ENCODE peak calls at places on chromosomes 7 and 10, in eight cellular contexts. A is heart left ventricle, B is GM12892, D is breast epithelium, X is transverse colon, K is esophagus muscularis mucosa, E is GM12891, U is lower leg skin. F is an unnamed sample.
A peak's percentile ranks its signal among the peaks of the same experiment; 100 is the strongest.

GRCh38 chr7:11345621-11346020 is 371.9 kb downstream of the PHF14 start:
- DNase-seq in E (no peak), B (no peak), A (no peak), U (no peak), K (no peak), X (no peak), D (no peak), F (no peak)

GRCh38 chr7:129401968-129402860 is 32.0 kb upstream of the STRIP2 start:
- DNase-seq in D (no peak), X (no peak), K (no peak), U (no peak), B (no peak), E (no peak), A (no peak), F (no peak)

GRCh38 chr7:93757421-93757820 is 133.1 kb downstream of the TFPI2 start:
- DNase-seq in K (no peak), A (no peak), D (no peak), E (no peak), U (no peak), X (no peak), B (no peak), F (no peak)

GRCh38 chr10:73493781-73494180 is 2.0 kb downstream of the PPP3CB start:
- DNase-seq in K (no peak), U (no peak), E (no peak), B (no peak), X (no peak), D (no peak), A (no peak), F (no peak)

GRCh38 chr7:40546616-40547501 is 412.1 kb downstream of the SUGCT start:
- DNase-seq in D (no peak), U (no peak), K (no peak), B (no peak), X (no peak), E (no peak), A (no peak), F (no peak)

GRCh38 chr7:37818023-37818422 is 30.4 kb upstream of the NME8 start:
- DNase-seq in E (no peak), B (no peak), A (no peak), X (no peak), U (no peak), K (no peak), D (no peak), F (no peak)

GRCh38 chr10:112842832-112843360 is 107.2 kb upstream of the TCF7L2 start:
- DNase-seq in U (no peak), E (peak; percentile 31), A (no peak), B (no peak), K (no peak), D (no peak), X (no peak), F (no peak)

GRCh38 chr10:75530337-75530736 is 98.9 kb downstream of the LRMDA start:
- DNase-seq in X (no peak), U (no peak), K (no peak), D (no peak), B (no peak), A (no peak), E (no peak), F (no peak)

GRCh38 chr10:47290338-47290737 is 9.7 kb upstream of the GDF10 start:
- DNase-seq in E (no peak), A (no peak), D (no peak), U (no peak), B (no peak), K (no peak), X (no peak), F (no peak)

GRCh38 chr10:75851946-75852345 is 420.5 kb downstream of the LRMDA start:
- DNase-seq in U (no peak), X (no peak), D (no peak), K (peak; percentile 53), E (no peak), A (no peak), B (no peak), F (no peak)

GRCh38 chr10:75021851-75022250 is 89.6 kb upstream of the SAMD8 start:
- DNase-seq in U (no peak), K (no peak), B (no peak), E (no peak), X (peak; percentile 30), A (no peak), D (no peak), F (no peak)

GRCh38 chr10:49750546-49750945 is 11.6 kb downstream of the OGDHL start:
- DNase-seq in D (no peak), K (peak; percentile 87), U (no peak), X (no peak), A (no peak), E (no peak), B (peak; percentile 10), F (peak; percentile 56)

GRCh38 chr7:22563115-22563514 is 63.1 kb upstream of the STEAP1B start:
- DNase-seq in D (no peak), U (no peak), A (peak; percentile 38), E (no peak), X (no peak), B (no peak), K (peak; percentile 87), F (no peak)

GRCh38 chr10:97318772-97319651 is at the start of gene FRAT1:
- DNase-seq in A (peak; percentile 92), D (peak; percentile 90), U (peak; percentile 88), E (peak; percentile 68), K (peak; percentile 98), X (peak; percentile 93), B (peak; percentile 58), F (peak; percentile 97)
- TF ChIP-seq POLR2A in A (peak; percentile 84), D (peak; percentile 32), U (peak; percentile 64), E (no peak), K (peak; percentile 86), X (peak; percentile 82), B (no peak), F (peak; percentile 79)

GRCh38 chr10:42953684-42954674 is 122.9 kb upstream of the RET start:
- DNase-seq in K (peak; percentile 83), A (no peak), U (peak; percentile 11), B (no peak), D (no peak), X (no peak), E (no peak), F (peak; percentile 65)

GRCh38 chr10:42952931-42953683 is 123.8 kb upstream of the RET start:
- DNase-seq in X (no peak), A (no peak), B (no peak), U (peak; percentile 8), E (no peak), D (peak; percentile 30), K (peak; percentile 80), F (peak; percentile 43)

GRCh38 chr10:42951486-42952251 is 125.2 kb upstream of the RET start:
- DNase-seq in U (peak; percentile 14), E (no peak), D (peak; percentile 51), B (no peak), A (no peak), X (no peak), K (peak; percentile 75), F (peak; percentile 68)

GRCh38 chr10:42950606-42951485 is 126.0 kb upstream of the RET start:
- DNase-seq in A (no peak), E (no peak), U (peak; percentile 10), X (no peak), B (no peak), K (peak; percentile 83), D (no peak), F (peak; percentile 47)

DNA sequence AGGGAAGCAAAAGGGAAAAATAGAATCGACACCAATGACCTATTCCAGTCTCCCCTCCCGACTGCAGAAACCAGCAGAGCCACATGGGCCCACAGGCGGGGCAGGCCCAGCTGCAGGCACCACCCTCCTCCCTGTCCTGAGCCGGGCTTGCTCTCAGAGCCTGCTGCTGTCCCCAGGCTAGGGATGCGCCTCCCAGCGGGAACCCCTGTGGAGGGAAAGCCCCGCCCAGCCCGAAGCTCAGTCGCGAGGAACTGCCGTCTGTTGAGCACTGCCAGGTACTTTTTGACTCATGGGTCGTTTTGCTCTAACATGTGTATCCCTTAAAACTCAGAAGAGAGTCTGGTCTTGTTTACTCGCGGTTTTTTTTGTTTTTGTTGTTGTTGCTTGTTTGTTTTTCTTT is 124.5 kb upstream of the RET start:
- DNase-seq in D (peak; percentile 64), K (peak; percentile 55), X (no peak), A (no peak), U (peak; percentile 42), E (no peak), B (no peak), F (peak; percentile 78)
- TF ChIP-seq POLR2A in D (no peak), K (no peak), X (no peak), A (no peak), U (no peak), E (no peak), B (no peak), F (no peak)

GRCh38 chr10:102712843-102713242 is 1.4 kb downstream of the ARL3 start:
- DNase-seq in U (no peak), B (no peak), X (no peak), K (no peak), A (no peak), E (no peak), D (no peak), F (no peak)

GRCh38 chr10:102713483-102713813 is 749 bp downstream of the ARL3 start:
- DNase-seq in E (no peak), X (no peak), D (no peak), B (no peak), K (no peak), A (no peak), U (no peak), F (peak; percentile 92)

GRCh38 chr10:102715880-102716279 is 1.4 kb downstream of the SFXN2 start:
- DNase-seq in K (no peak), D (no peak), X (no peak), A (no peak), E (no peak), B (no peak), U (no peak), F (no peak)

GRCh38 chr10:102714621-102715455 is at the start of gene SFXN2:
- DNase-seq in K (no peak), X (peak; percentile 47), B (peak; percentile 38), U (no peak), D (peak; percentile 56), E (no peak), A (no peak), F (no peak)

DNA sequence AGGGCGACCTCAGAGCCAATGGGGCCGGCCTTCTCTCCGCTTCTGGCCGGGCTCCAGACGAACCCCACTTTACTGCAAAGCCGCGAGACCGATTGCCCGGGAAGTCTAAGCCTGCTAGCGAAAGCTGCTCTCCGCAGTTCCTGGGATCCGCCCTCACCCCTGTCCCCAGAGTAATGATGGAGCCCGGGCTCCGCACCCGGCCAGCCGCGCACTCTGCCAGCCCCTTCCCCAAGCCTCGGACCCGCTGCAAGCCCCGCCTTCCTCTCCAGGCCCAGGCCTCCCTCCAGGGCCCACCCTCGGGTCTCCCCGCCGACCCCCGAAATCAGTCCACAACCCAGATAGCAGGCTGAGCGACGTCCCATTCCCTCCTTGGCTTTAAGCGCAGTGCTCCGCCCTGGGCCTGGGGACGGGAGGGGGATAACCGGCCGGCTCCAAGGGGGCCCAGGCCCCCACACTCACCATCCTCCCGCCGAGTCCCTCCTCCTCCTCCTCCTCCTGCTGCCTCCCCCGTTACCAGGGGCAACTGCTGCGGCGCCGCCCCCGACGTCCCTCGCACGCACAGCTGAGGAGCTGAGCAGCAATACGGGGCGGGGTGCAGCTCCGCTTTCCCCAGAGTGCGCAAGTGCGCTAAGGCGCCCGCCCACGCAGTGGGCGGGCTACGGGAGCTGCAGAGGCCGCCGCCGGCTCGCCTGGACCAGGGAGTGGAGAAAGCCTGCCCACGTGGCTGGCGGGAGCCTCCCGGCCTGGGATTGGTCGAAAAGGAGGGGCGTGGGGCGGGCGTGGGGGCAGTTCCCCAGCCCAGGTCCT is at the start of gene ARL3:
- DNase-seq in U (peak; percentile 96), D (peak; percentile 97), B (peak; percentile 98), K (peak; percentile 99), X (peak; percentile 98), A (peak; percentile 97), E (peak; percentile 97), F (peak; percentile 100)
- TF ChIP-seq POLR2A in U (no peak), D (peak; percentile 54), B (peak; percentile 74), K (peak; percentile 50), X (peak; percentile 56), A (peak; percentile 74), E (peak; percentile 44), F (no peak)

GRCh38 chr7:73557397-73558257 is at the start of gene BCL7B:
- DNase-seq in U (peak; percentile 53), E (peak; percentile 94), A (peak; percentile 71), X (peak; percentile 80), D (peak; percentile 58), B (peak; percentile 97), K (peak; percentile 92), F (peak; percentile 94)
- TF ChIP-seq POLR2A in U (no peak), E (peak; percentile 42), A (peak; percentile 66), X (peak; percentile 83), D (no peak), B (peak; percentile 75), K (peak; percentile 46), F (peak; percentile 12)

F was measured in spleen.